ENCODE peak calls at places on chromosomes 6 and 20, in five cellular contexts. I is activated CD4-positive, alpha-beta T cell treated with anti-CD3 and anti-CD28 coated beads, Interleukin-2, amount 10 ng/mL, durations not matched to agents 24 days and 14 days; E is HEK293T; B is aorta; S is mesenchymal stem cell. M is an unnamed sample.

GRCh38 chr20:46545077-46545826 is 5.2 kb downstream of the OCSTAMP start:
- DNase-seq in I (peak; percentile 84), S (no peak), B (no peak), E (no peak), M (no peak)

GRCh38 chr20:8870652-8871051 is 198.2 kb upstream of the PLCB4 start:
- DNase-seq in B (no peak), S (no peak), I (no peak), E (no peak), M (no peak)

GRCh38 chr6:55778704-55779103 is 96.7 kb downstream of the BMP5 start:
- DNase-seq in B (no peak), E (no peak), S (no peak), I (no peak), M (no peak)

GRCh38 chr20:14445310-14445709 is 107.9 kb upstream of the FLRT3 start:
- DNase-seq in I (no peak), S (peak; percentile 75), E (no peak), B (no peak), M (no peak)

GRCh38 chr20:56843817-56844216 is 214.7 kb downstream of the TFAP2C start:
- DNase-seq in E (no peak), S (no peak), I (no peak), B (no peak), M (no peak)

GRCh38 chr6:156780962-156781705 is 4.0 kb downstream of the ARID1B start:
- DNase-seq in S (peak; percentile 16), I (no peak), B (no peak), E (no peak), M (no peak)

GRCh38 chr6:37122861-37123260 is 47.1 kb upstream of the PIM1 start:
- DNase-seq in S (peak; percentile 50), I (no peak), E (no peak), B (no peak), M (no peak)

GRCh38 chr6:151108548-151108947 is 131.2 kb upstream of the AKAP12 start:
- DNase-seq in B (no peak), I (no peak), E (no peak), S (peak; percentile 40), M (no peak)

GRCh38 chr6:1336246-1336843 is 24.4 kb downstream of the FOXQ1 start:
- DNase-seq in S (no peak), B (no peak), E (no peak), I (no peak), M (no peak)

GRCh38 chr6:45614488-45615285 is 237.0 kb upstream of the SUPT3H start:
- DNase-seq in B (no peak), S (no peak), E (no peak), I (no peak), M (no peak)